ENCODE peak calls at places on chromosome 4, in eight cellular contexts. One of them, this sample, is unnamed.

GRCh38 chr4:7929530-7929951 is 10.1 kb downstream of the AFAP1 start:
- DNase-seq in naive thymus-derived CD4-positive, alpha-beta T cell: no peak
- DNase-seq in lung: peak
- DNase-seq in IMR-90: no peak
- DNase-seq in epithelial cell of esophagus: peak
- DNase-seq in lower leg skin: peak
- DNase-seq in activated T-cell treated with anti-CD3 and anti-CD28 coated beads, Interleukin-2, amount 50 U/mL, for 72 hours: no peak
- DNase-seq in substantia nigra: no peak
- DNase-seq in this sample: no peak

GRCh38 chr4:139734201-139734874 is 68.7 kb downstream of the MGST2 start:
- DNase-seq in activated T-cell treated with anti-CD3 and anti-CD28 coated beads, Interleukin-2, amount 50 U/mL, for 72 hours: no peak
- DNase-seq in substantia nigra: no peak
- DNase-seq in IMR-90: peak
- DNase-seq in naive thymus-derived CD4-positive, alpha-beta T cell: no peak
- DNase-seq in lung: no peak
- DNase-seq in lower leg skin: no peak
- DNase-seq in epithelial cell of esophagus: peak
- DNase-seq in this sample: peak

GRCh38 chr4:42167709-42168108 is 15.3 kb upstream of the BEND4 start:
- DNase-seq in lower leg skin: no peak
- DNase-seq in activated T-cell treated with anti-CD3 and anti-CD28 coated beads, Interleukin-2, amount 50 U/mL, for 72 hours: no peak
- DNase-seq in naive thymus-derived CD4-positive, alpha-beta T cell: no peak
- DNase-seq in substantia nigra: no peak
- DNase-seq in IMR-90: no peak
- DNase-seq in epithelial cell of esophagus: no peak
- DNase-seq in lung: no peak
- DNase-seq in this sample: no peak

GRCh38 chr4:1604706-1605205 is 79.4 kb downstream of the FAM53A start:
- DNase-seq in IMR-90: no peak
- DNase-seq in lower leg skin: no peak
- DNase-seq in substantia nigra: no peak
- DNase-seq in lung: no peak
- DNase-seq in epithelial cell of esophagus: no peak
- DNase-seq in naive thymus-derived CD4-positive, alpha-beta T cell: peak
- DNase-seq in activated T-cell treated with anti-CD3 and anti-CD28 coated beads, Interleukin-2, amount 50 U/mL, for 72 hours: peak
- DNase-seq in this sample: no peak

GRCh38 chr4:105637409-105638258 is 70.9 kb downstream of the INTS12 start:
- DNase-seq in activated T-cell treated with anti-CD3 and anti-CD28 coated beads, Interleukin-2, amount 50 U/mL, for 72 hours: no peak
- DNase-seq in lung: peak
- DNase-seq in naive thymus-derived CD4-positive, alpha-beta T cell: peak
- DNase-seq in epithelial cell of esophagus: peak
- DNase-seq in IMR-90: peak
- DNase-seq in lower leg skin: peak
- DNase-seq in substantia nigra: peak
- DNase-seq in this sample: no peak

GRCh38 chr4:17688011-17688441 is 73.6 kb downstream of the MED28 start:
- DNase-seq in lung: peak
- DNase-seq in IMR-90: no peak
- DNase-seq in epithelial cell of esophagus: no peak
- DNase-seq in substantia nigra: no peak
- DNase-seq in lower leg skin: no peak
- DNase-seq in activated T-cell treated with anti-CD3 and anti-CD28 coated beads, Interleukin-2, amount 50 U/mL, for 72 hours: no peak
- DNase-seq in naive thymus-derived CD4-positive, alpha-beta T cell: no peak
- DNase-seq in this sample: no peak

GRCh38 chr4:147799986-147800555 is 68.2 kb downstream of the ARHGAP10 start:
- DNase-seq in activated T-cell treated with anti-CD3 and anti-CD28 coated beads, Interleukin-2, amount 50 U/mL, for 72 hours: peak
- DNase-seq in lower leg skin: no peak
- DNase-seq in epithelial cell of esophagus: no peak
- DNase-seq in naive thymus-derived CD4-positive, alpha-beta T cell: peak
- DNase-seq in lung: no peak
- DNase-seq in substantia nigra: no peak
- DNase-seq in IMR-90: no peak
- DNase-seq in this sample: no peak

GRCh38 chr4:150224896-150225591 is 146.8 kb downstream of the DCLK2 start:
- DNase-seq in substantia nigra: no peak
- DNase-seq in activated T-cell treated with anti-CD3 and anti-CD28 coated beads, Interleukin-2, amount 50 U/mL, for 72 hours: no peak
- DNase-seq in naive thymus-derived CD4-positive, alpha-beta T cell: no peak
- DNase-seq in lower leg skin: no peak
- DNase-seq in IMR-90: peak
- DNase-seq in epithelial cell of esophagus: peak
- DNase-seq in lung: no peak
- DNase-seq in this sample: peak

GRCh38 chr4:76579596-76580375 is 144.8 kb downstream of the SHROOM3 start:
- DNase-seq in activated T-cell treated with anti-CD3 and anti-CD28 coated beads, Interleukin-2, amount 50 U/mL, for 72 hours: no peak
- DNase-seq in lung: no peak
- DNase-seq in epithelial cell of esophagus: peak
- DNase-seq in IMR-90: no peak
- DNase-seq in lower leg skin: no peak
- DNase-seq in naive thymus-derived CD4-positive, alpha-beta T cell: no peak
- DNase-seq in substantia nigra: no peak
- DNase-seq in this sample: no peak

GRCh38 chr4:133081246-133081645 is 67.8 kb upstream of the PCDH10 start:
- DNase-seq in substantia nigra: no peak
- DNase-seq in activated T-cell treated with anti-CD3 and anti-CD28 coated beads, Interleukin-2, amount 50 U/mL, for 72 hours: no peak
- DNase-seq in IMR-90: no peak
- DNase-seq in lung: no peak
- DNase-seq in naive thymus-derived CD4-positive, alpha-beta T cell: no peak
- DNase-seq in lower leg skin: no peak
- DNase-seq in epithelial cell of esophagus: no peak
- DNase-seq in this sample: no peak

GRCh38 chr4:110046588-110047049 is 133.9 kb downstream of the EGF start:
- DNase-seq in substantia nigra: no peak
- DNase-seq in IMR-90: peak
- DNase-seq in lung: no peak
- DNase-seq in lower leg skin: no peak
- DNase-seq in epithelial cell of esophagus: peak
- DNase-seq in activated T-cell treated with anti-CD3 and anti-CD28 coated beads, Interleukin-2, amount 50 U/mL, for 72 hours: no peak
- DNase-seq in naive thymus-derived CD4-positive, alpha-beta T cell: no peak
- DNase-seq in this sample: peak

GRCh38 chr4:32499176-32499575 is 1779.0 kb downstream of the PCDH7 start:
- DNase-seq in IMR-90: no peak
- DNase-seq in activated T-cell treated with anti-CD3 and anti-CD28 coated beads, Interleukin-2, amount 50 U/mL, for 72 hours: no peak
- DNase-seq in lung: no peak
- DNase-seq in lower leg skin: no peak
- DNase-seq in epithelial cell of esophagus: peak
- DNase-seq in naive thymus-derived CD4-positive, alpha-beta T cell: no peak
- DNase-seq in substantia nigra: no peak
- DNase-seq in this sample: peak

GRCh38 chr4:154485127-154485773 is 6.3 kb downstream of the DCHS2 start:
- DNase-seq in activated T-cell treated with anti-CD3 and anti-CD28 coated beads, Interleukin-2, amount 50 U/mL, for 72 hours: no peak
- DNase-seq in epithelial cell of esophagus: no peak
- DNase-seq in lung: no peak
- DNase-seq in lower leg skin: no peak
- DNase-seq in substantia nigra: no peak
- DNase-seq in IMR-90: no peak
- DNase-seq in naive thymus-derived CD4-positive, alpha-beta T cell: no peak
- DNase-seq in this sample: no peak

GRCh38 chr4:2825184-2825506 is 18.5 kb upstream of the ADD1 start:
- DNase-seq in naive thymus-derived CD4-positive, alpha-beta T cell: no peak
- DNase-seq in lung: no peak
- DNase-seq in IMR-90: no peak
- DNase-seq in lower leg skin: no peak
- DNase-seq in activated T-cell treated with anti-CD3 and anti-CD28 coated beads, Interleukin-2, amount 50 U/mL, for 72 hours: no peak
- DNase-seq in substantia nigra: no peak
- DNase-seq in epithelial cell of esophagus: no peak
- DNase-seq in this sample: no peak